ENCODE peak calls at places on chromosomes 13 and 19, in seven cellular contexts. B is breast epithelium, F is omental fat pad, G is psoas muscle, H is body of pancreas, O is osteocyte, L is left lung. A is an unnamed sample.

GRCh38 chr13:113820813-113821651 is 42.8 kb downstream of the GAS6 start:
- DNase-seq in O (peak), F (no peak), G (peak), B (peak), H (peak), L (peak), A (no peak)

GRCh38 chr13:40445557-40445990 is 220.9 kb downstream of the FOXO1 start:
- DNase-seq in G (peak), O (no peak), L (peak), B (no peak), F (no peak), H (peak), A (no peak)

GRCh38 chr13:34863360-34864135 is 78.5 kb upstream of the NBEA start:
- DNase-seq in H (no peak), L (no peak), O (no peak), G (no peak), F (no peak), B (no peak), A (no peak)

GRCh38 chr19:16000024-16000687 is 51.3 kb downstream of the OR10H4 start:
- DNase-seq in B (no peak), H (no peak), O (peak), F (no peak), L (no peak), G (no peak), A (no peak)

GRCh38 chr13:85314686-85315085 is 484.5 kb downstream of the SLITRK6 start:
- DNase-seq in G (no peak), F (no peak), O (no peak), B (no peak), H (no peak), L (no peak), A (no peak)

GRCh38 chr19:55005684-55006488 is 32.2 kb downstream of the GP6 start:
- DNase-seq in F (no peak), B (no peak), O (no peak), G (no peak), L (peak), H (peak), A (no peak)

GRCh38 chr13:66887088-66887487 is 343.0 kb downstream of the PCDH9 start:
- DNase-seq in F (no peak), L (no peak), G (no peak), H (no peak), O (no peak), B (no peak), A (no peak)

GRCh38 chr19:54430306-54431254 is 15.3 kb downstream of the TTYH1 start:
- DNase-seq in F (no peak), H (peak), G (peak), B (no peak), L (no peak), O (no peak), A (no peak)

GRCh38 chr13:51938454-51938853 is 72.8 kb downstream of the ATP7B start:
- DNase-seq in O (no peak), F (no peak), H (no peak), L (no peak), G (no peak), B (no peak), A (no peak)

GRCh38 chr13:102721800-102722231 is 27.0 kb upstream of the METTL21C start:
- DNase-seq in O (no peak), B (no peak), F (no peak), H (no peak), G (peak), L (no peak), A (no peak)

GRCh38 chr13:113947321-113948033 is 26.4 kb downstream of the C13orf46 start:
- DNase-seq in F (no peak), B (no peak), L (no peak), G (peak), H (peak), O (no peak), A (peak)

GRCh38 chr13:94112227-94112626 is 367.3 kb downstream of the DCT start:
- DNase-seq in F (no peak), B (no peak), H (peak), L (no peak), O (no peak), G (no peak), A (no peak)

DNA sequence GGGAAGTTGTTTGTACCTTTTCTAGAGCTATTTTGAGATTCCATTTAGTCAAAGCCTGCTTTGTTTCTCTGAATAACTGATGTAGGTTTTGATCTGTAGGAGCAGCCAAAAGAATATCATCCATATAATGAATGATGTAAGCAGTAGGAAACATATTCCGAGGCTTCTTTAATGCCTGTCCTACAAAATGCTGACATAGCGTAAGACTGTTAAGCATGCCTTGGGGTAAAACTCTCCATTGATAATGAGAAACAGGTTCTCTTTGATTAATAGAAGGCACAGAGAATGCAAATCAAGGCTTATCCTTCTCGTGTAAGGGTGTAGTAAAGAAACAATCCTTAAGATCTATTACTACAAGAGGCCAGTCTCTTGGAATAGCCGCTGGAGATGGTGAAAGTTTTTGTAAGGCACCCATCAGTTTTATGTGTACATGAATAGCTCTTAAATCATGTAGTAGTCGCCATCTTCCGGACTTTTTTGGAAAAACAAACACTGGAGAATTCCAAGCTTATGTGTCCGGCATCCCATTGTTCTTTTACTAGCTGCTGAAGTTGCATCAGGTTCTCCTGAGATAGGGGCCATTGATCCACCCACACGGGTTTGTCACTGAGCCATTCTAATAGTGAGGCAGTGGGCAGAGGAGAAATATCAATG is 13.5 kb downstream of the FPR3 start:
- DNase-seq in O (no peak), H (no peak), F (no peak), L (no peak), B (no peak), G (no peak), A (no peak)
- TF ChIP-seq CTCF in O (no peak), H (no peak), F (no peak), L (no peak), B (no peak), G (no peak), A (no peak)

GRCh38 chr13:76020421-76020955 is 384.4 kb downstream of the LMO7 start:
- DNase-seq in L (no peak), G (no peak), B (no peak), O (no peak), H (no peak), F (no peak), A (no peak)

GRCh38 chr13:76014618-76015315 is 378.6 kb downstream of the LMO7 start:
- DNase-seq in B (no peak), O (no peak), H (no peak), F (no peak), L (no peak), G (no peak), A (no peak)

GRCh38 chr13:76019421-76020044 is 383.4 kb downstream of the LMO7 start:
- DNase-seq in B (no peak), O (no peak), F (no peak), L (no peak), G (no peak), H (no peak), A (peak)

GRCh38 chr13:76017861-76018556 is 381.9 kb downstream of the LMO7 start:
- DNase-seq in O (no peak), F (no peak), B (no peak), L (no peak), G (no peak), H (no peak), A (no peak)

DNA sequence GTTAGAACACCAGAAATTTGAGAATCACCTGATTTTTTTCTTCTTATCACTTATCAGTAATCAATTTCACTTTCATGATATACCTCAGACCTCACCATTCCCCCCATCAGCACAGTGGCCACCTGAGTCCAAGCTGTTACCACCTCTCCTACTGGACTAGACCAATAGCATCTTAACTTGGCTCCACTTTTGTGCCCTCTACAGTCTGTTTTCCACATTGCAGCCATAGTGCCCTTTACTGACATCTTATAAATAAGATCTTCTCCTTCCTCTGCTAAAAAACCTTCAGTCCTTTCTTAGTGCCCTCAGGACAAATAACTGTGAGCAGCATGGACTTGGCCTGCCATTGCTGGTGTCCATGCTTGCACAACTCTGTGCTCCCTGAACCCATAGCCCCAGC is 380.7 kb downstream of the LMO7 start:
- DNase-seq in B (no peak), H (peak), O (no peak), L (no peak), G (no peak), F (no peak), A (no peak)
- TF ChIP-seq CTCF in B (no peak), H (no peak), O (peak), L (peak), G (no peak), F (no peak), A (peak)

GRCh38 chr13:37473035-37473434 is 125.5 kb downstream of the POSTN start:
- DNase-seq in G (no peak), H (no peak), L (no peak), O (no peak), F (no peak), B (no peak), A (no peak)
- TF ChIP-seq CTCF in G (no peak), H (no peak), L (no peak), O (peak), F (no peak), B (no peak), A (peak)

DNA sequence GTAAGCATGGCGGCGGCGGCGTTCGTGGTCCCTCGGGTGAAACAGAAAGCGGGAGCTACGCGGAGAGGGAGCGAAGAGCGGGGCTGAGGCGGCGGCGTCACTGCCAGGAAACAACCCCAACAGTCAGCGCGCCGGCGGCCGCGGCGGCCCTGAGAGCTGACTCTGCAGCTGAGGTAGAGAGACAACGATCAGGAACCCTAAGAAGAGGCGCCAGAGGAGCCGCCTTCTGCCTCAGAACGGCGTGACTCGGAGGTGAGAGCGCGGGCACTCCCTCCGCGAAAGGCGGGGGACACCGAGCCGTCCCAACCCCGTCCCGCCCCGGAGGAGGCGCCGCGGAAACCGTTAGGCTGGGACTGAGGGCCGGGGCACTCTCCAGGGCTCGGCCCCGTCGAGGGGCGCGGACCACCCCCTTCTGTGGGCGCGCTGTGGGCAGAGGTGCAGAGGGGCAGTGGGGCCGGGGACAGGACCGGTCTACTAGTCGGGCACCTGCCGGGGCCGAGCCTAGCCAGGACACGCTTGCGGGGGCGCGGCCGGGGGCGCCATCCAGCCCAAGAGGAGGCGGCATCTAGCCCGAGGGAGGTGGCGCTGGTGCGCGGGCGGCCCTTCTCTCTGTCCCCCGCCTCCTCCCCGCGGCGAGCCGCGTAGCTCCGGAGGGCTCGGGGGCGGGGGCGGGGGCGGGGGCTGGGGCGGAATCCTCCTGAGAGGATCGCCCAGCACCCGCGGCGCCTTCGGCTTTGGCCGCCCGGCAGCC is 389 bp downstream of the FNDC3A start:
- DNase-seq in B (peak), F (peak), O (peak), L (peak), H (peak), G (peak), A (peak)
- TF ChIP-seq CTCF in B (no peak), F (no peak), O (peak), L (no peak), H (no peak), G (no peak), A (peak)

GRCh38 chr19:42450314-42450934 is 7.7 kb upstream of the CXCL17 start:
- DNase-seq in B (peak), G (peak), L (peak), H (peak), O (no peak), F (peak), A (no peak)
- TF ChIP-seq CTCF in B (peak), G (peak), L (peak), H (peak), O (peak), F (no peak), A (peak)

DNA sequence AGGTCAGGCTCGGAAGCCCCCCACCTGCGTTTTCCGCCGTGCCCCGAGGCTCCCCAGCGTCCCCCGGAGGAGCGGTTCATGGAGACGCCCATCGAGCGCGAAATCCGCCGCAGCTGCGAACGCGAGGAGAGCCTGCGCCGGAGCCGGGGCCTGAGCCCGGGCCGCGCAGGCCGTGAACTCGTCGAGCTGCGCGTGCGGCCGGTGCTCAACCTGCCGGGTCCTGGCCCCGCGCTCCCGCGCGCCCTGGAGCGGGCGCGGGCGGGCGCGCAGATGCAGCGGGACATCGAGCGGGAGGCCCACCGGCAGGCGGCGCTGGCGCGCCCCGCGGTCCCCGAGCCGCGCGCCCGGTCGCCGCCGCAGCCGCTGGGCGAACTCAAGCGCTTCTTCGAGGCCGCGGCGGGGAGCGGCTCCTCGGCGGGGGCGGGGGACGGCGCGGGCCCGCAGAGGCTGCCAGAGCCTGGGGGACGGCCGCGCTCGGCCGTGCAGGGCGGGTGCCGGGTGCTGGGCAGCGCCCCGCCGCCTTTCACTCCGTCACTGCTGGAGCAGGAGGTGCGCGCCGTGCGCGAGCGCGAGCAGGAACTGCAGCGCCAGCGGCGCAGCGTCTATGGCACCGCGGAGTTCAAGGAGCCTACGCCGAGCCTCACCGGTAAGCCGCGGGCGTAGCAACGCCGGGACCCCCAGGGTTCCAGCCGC is 792 bp downstream of the MISP3 start:
- DNase-seq in G (peak), L (peak), F (no peak), B (peak), H (peak), O (peak), A (no peak)
- TF ChIP-seq CTCF in G (peak), L (peak), F (no peak), B (peak), H (peak), O (peak), A (peak)

GRCh38 chr13:26307701-26308100 is 53.8 kb downstream of the CDK8 start:
- DNase-seq in F (no peak), L (no peak), O (no peak), G (no peak), H (no peak), B (no peak), A (no peak)
- TF ChIP-seq CTCF in F (no peak), L (no peak), O (no peak), G (no peak), H (no peak), B (no peak), A (no peak)

DNA sequence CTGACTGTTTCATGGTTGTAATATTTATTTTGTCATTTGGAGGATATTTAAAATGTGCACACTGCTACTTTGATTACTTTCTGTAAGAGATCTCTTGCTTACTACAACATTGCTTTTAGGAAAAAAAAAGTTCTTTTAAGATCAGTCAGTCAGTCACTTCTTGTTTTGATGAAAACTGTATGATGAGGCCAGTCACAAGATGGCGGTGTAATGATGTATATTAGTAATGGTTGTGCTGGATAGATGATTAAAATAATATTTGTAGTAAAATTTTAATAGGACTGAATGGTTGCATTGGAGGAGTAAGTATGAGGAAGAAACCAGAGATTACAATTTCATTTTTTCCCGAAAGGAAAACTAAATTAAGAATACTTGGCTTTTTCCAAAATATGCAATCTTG is 2411.1 kb downstream of the PCDH9 start:
- DNase-seq in G (no peak), B (no peak), O (no peak), H (no peak), F (no peak), L (no peak), A (no peak)
- TF ChIP-seq CTCF in G (no peak), B (no peak), O (peak), H (no peak), F (no peak), L (no peak), A (peak)

DNA sequence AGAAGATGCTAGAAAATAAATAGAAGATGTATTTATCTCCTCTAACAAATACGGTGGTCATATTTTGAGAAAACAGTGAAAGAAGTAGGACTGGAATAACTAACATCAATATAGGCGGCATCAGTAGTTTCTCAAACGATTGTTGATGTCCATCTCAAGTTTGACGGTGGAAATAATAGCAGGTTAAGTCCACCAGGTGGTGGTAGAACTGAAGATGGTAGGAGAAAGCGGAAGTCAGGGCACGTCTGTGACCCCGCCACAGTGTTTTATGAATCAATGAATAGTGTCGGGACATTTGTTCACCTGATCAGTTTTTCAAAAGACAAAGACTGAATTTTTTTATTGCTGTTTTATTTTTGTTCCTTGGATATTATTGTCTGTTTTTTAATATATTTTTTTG is 706.4 kb upstream of the SLC10A2 start:
- DNase-seq in F (no peak), G (no peak), H (no peak), O (no peak), L (no peak), B (no peak), A (no peak)
- TF ChIP-seq CTCF in F (no peak), G (no peak), H (no peak), O (peak), L (no peak), B (no peak), A (peak)